ENCODE peak calls at places on chromosome 16, in six cellular contexts. N, Z, F, S, M and W are unnamed samples.

GRCh38 chr16:1308036-1308976 is 1.1 kb upstream of the UBE2I start:
- DNase-seq in N (no peak), Z (no peak), F (no peak), S (no peak), M (no peak), W (no peak)

GRCh38 chr16:3004781-3005284 is 7.9 kb upstream of the CLDN9 start:
- DNase-seq in N (peak; percentile 78), Z (peak; percentile 85), F (no peak), S (no peak), M (no peak), W (no peak)

GRCh38 chr16:79651363-79651762 is 50.8 kb upstream of the MAF start:
- DNase-seq in N (peak; percentile 20), Z (no peak), F (no peak), S (no peak), M (no peak), W (peak; percentile 58)

GRCh38 chr16:24819462-24820040 is 26.2 kb upstream of the SLC5A11 start:
- DNase-seq in N (no peak), Z (no peak), F (no peak), S (no peak), M (no peak), W (no peak)

GRCh38 chr16:78292726-78293380 is 193.4 kb downstream of the WWOX start:
- DNase-seq in N (peak; percentile 10), Z (peak; percentile 37), F (no peak), S (no peak), M (no peak), W (peak; percentile 35)

GRCh38 chr16:66079671-66080070 is 286.8 kb upstream of the CDH5 start:
- DNase-seq in N (no peak), Z (no peak), F (no peak), S (no peak), M (no peak), W (no peak)

GRCh38 chr16:53224932-53225533 is 170.2 kb downstream of the CHD9 start:
- DNase-seq in N (no peak), Z (no peak), F (no peak), S (no peak), M (no peak), W (no peak)

GRCh38 chr16:70454221-70455034 is at the start of gene FCSK:
- DNase-seq in N (peak; percentile 82), Z (peak; percentile 75), F (peak; percentile 84), S (no peak), M (peak; percentile 94), W (no peak)

GRCh38 chr16:11016524-11016988 is 72.2 kb downstream of the CLEC16A start:
- DNase-seq in N (no peak), Z (no peak), F (no peak), S (no peak), M (no peak), W (no peak)

GRCh38 chr16:14486520-14487303 is 143.3 kb downstream of the PARN start:
- DNase-seq in N (peak; percentile 89), Z (peak; percentile 98), F (no peak), S (no peak), M (peak; percentile 47), W (peak; percentile 70)

GRCh38 chr16:50372611-50373344 is 4.0 kb upstream of the BRD7 start:
- DNase-seq in N (no peak), Z (peak; percentile 39), F (no peak), S (no peak), M (peak; percentile 56), W (no peak)

GRCh38 chr16:52997922-52998321 is 54.8 kb downstream of the CHD9NB start:
- DNase-seq in N (no peak), Z (no peak), F (no peak), S (no peak), M (no peak), W (no peak)

GRCh38 chr16:50298591-50299507 is 32.5 kb downstream of the ADCY7 start:
- DNase-seq in N (no peak), Z (peak; percentile 4), F (no peak), S (no peak), M (peak; percentile 66), W (peak; percentile 47)

GRCh38 chr16:79887541-79888540 is 287.3 kb upstream of the MAF start:
- DNase-seq in N (no peak), Z (no peak), F (no peak), S (no peak), M (no peak), W (no peak)

GRCh38 chr16:10605636-10606035 is 25.2 kb upstream of the EMP2 start:
- DNase-seq in N (no peak), Z (no peak), F (no peak), S (no peak), M (no peak), W (no peak)

GRCh38 chr16:68843482-68844210 is at the start of gene TANGO6:
- DNase-seq in N (peak; percentile 78), Z (peak; percentile 90), F (peak; percentile 72), S (peak; percentile 41), M (peak; percentile 97), W (peak; percentile 69)

GRCh38 chr16:66342294-66342900 is 24.1 kb upstream of the CDH5 start:
- DNase-seq in N (no peak), Z (no peak), F (peak; percentile 43), S (no peak), M (peak; percentile 40), W (no peak)

GRCh38 chr16:75116081-75116910 is at the start of gene LDHD:
- DNase-seq in N (peak; percentile 79), Z (peak; percentile 96), F (no peak), S (no peak), M (peak; percentile 84), W (peak; percentile 80)

GRCh38 chr16:76459111-76459510 is 181.9 kb downstream of the CNTNAP4 start:
- DNase-seq in N (no peak), Z (no peak), F (no peak), S (no peak), M (no peak), W (no peak)

GRCh38 chr16:69465083-69465721 is 40.8 kb downstream of the CYB5B start:
- DNase-seq in N (peak; percentile 29), Z (peak; percentile 24), F (no peak), S (peak; percentile 59), M (no peak), W (no peak)

GRCh38 chr16:50323335-50324011 is 45.3 kb downstream of the BRD7 start:
- DNase-seq in N (peak; percentile 16), Z (peak; percentile 15), F (no peak), S (no peak), M (no peak), W (no peak)

GRCh38 chr16:81442220-81442908 is 2.2 kb upstream of the CMIP start:
- DNase-seq in N (no peak), Z (no peak), F (no peak), S (no peak), M (no peak), W (no peak)

GRCh38 chr16:50838885-50839284 is 97.0 kb downstream of the CYLD start:
- DNase-seq in N (no peak), Z (no peak), F (no peak), S (no peak), M (no peak), W (no peak)

GRCh38 chr16:52912565-52913173 is 140.0 kb downstream of the CHD9NB start:
- DNase-seq in N (peak; percentile 77), Z (peak; percentile 80), F (peak; percentile 66), S (peak; percentile 11), M (no peak), W (peak; percentile 54)

GRCh38 chr16:68360971-68361370 is 50.2 kb downstream of the PRMT7 start:
- DNase-seq in N (no peak), Z (no peak), F (no peak), S (no peak), M (no peak), W (no peak)

GRCh38 chr16:84050316-84050715 is 7.7 kb upstream of the SLC38A8 start:
- DNase-seq in N (no peak), Z (no peak), F (no peak), S (no peak), M (no peak), W (no peak)
- H3K36me3 ChIP-seq in N (peaks cover 18% of the 10 kb centered on the region), Z (peaks cover 4% of the 10 kb centered on the region), F (peaks cover 48% of the 10 kb centered on the region), S (peaks cover 6% of the 10 kb centered on the region), M (peaks cover 38% of the 10 kb centered on the region), W (peaks cover 5% of the 10 kb centered on the region)

GRCh38 chr16:29974291-29975133 is 844 bp downstream of the TAOK2 start:
- DNase-seq in N (peak; percentile 24), Z (no peak), F (no peak), S (no peak), M (no peak), W (no peak)
- H3K36me3 ChIP-seq in N (peaks cover 6% of the 10 kb centered on the region), Z (peaks cover 13% of the 10 kb centered on the region), F (peaks cover 54% of the 10 kb centered on the region), S (peaks cover 11% of the 10 kb centered on the region), M (peaks cover 15% of the 10 kb centered on the region), W (no peaks in the 10 kb centered on the region)

DNA sequence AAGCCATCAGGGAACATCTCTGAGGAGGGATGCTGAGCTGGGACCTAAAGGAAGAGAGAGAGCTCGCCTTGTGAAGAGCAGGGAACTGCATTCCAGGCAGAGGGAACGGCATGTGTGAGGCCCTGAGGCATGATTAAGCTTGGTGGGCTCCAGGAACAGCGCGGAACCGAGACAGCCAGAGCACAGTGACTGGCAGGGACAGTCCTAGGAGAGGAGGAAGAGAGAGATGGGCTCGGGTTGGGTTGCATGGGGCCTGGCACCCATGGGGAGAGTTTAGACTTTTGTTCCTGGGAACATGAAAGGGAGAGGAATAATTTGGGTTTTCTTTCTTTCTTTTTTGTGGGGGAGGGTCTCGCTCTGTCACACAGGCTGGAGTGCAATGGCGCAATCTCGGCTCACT is 39.2 kb upstream of the CPNE2 start:
- DNase-seq in N (no peak), Z (no peak), F (no peak), S (no peak), M (no peak), W (no peak)
- H3K36me3 ChIP-seq in N (peaks cover 16% of the 10 kb centered on the region), Z (no peaks in the 10 kb centered on the region), F (no peaks in the 10 kb centered on the region), S (peaks cover 20% of the 10 kb centered on the region), M (peaks cover 53% of the 10 kb centered on the region), W (no peaks in the 10 kb centered on the region)

GRCh38 chr16:16030449-16030848 is 81.0 kb downstream of the ABCC1 start:
- DNase-seq in N (no peak), Z (no peak), F (no peak), S (no peak), M (no peak), W (no peak)

GRCh38 chr16:16027728-16028310 is 78.4 kb downstream of the ABCC1 start:
- DNase-seq in N (peak; percentile 51), Z (no peak), F (no peak), S (no peak), M (no peak), W (no peak)

GRCh38 chr16:16031401-16031800 is 82.0 kb downstream of the ABCC1 start:
- DNase-seq in N (no peak), Z (no peak), F (no peak), S (no peak), M (no peak), W (no peak)

GRCh38 chr16:16028311-16028999 is 79.0 kb downstream of the ABCC1 start:
- DNase-seq in N (peak; percentile 72), Z (no peak), F (no peak), S (no peak), M (no peak), W (no peak)

GRCh38 chr16:16029431-16030011 is 80.1 kb downstream of the ABCC1 start:
- DNase-seq in N (no peak), Z (no peak), F (no peak), S (no peak), M (no peak), W (no peak)
- H3K36me3 ChIP-seq in N (no peaks in the 10 kb centered on the region), Z (no peaks in the 10 kb centered on the region), F (no peaks in the 10 kb centered on the region), S (peaks cover 20% of the 10 kb centered on the region), M (no peaks in the 10 kb centered on the region), W (no peaks in the 10 kb centered on the region)

GRCh38 chr16:57225978-57226377 is 19.1 kb upstream of the ARL2BP start:
- DNase-seq in N (no peak), Z (no peak), F (no peak), S (no peak), M (no peak), W (no peak)
- H3K36me3 ChIP-seq in N (peaks cover 36% of the 10 kb centered on the region), Z (peaks cover 51% of the 10 kb centered on the region), F (peaks cover 98% of the 10 kb centered on the region), S (peaks cover 34% of the 10 kb centered on the region), M (peaks cover 66% of the 10 kb centered on the region), W (peaks cover 12% of the 10 kb centered on the region)